ENCODE peak calls at places on chromosomes 6 and 20, in five cellular contexts. One of them, this sample, is unnamed.

GRCh38 chr6:106046116-106046853 is 39.9 kb upstream of the PRDM1 start:
- DNase-seq in GM04503: no peak
- DNase-seq in stimulated activated naive CD8-positive, alpha-beta T cell treated with anti-CD3 and anti-CD28 coated beads, Interleukin-15, Interleukin-2, amounts not matched to agents 100 U/mL and 50 U/mL, for 24 hours: no peak
- DNase-seq in activated CD4-positive, alpha-beta T cell treated with anti-CD3 and anti-CD28 coated beads for 36 hours: no peak
- DNase-seq in NCI-H1436 treated with DMSO at 0.1 percent for 48 hours: no peak
- DNase-seq in this sample: no peak

GRCh38 chr20:32594204-32594603 is 9.1 kb upstream of the NOL4L start:
- DNase-seq in stimulated activated naive CD8-positive, alpha-beta T cell treated with anti-CD3 and anti-CD28 coated beads, Interleukin-15, Interleukin-2, amounts not matched to agents 100 U/mL and 50 U/mL, for 24 hours: no peak
- DNase-seq in GM04503: no peak
- DNase-seq in NCI-H1436 treated with DMSO at 0.1 percent for 48 hours: no peak
- DNase-seq in activated CD4-positive, alpha-beta T cell treated with anti-CD3 and anti-CD28 coated beads for 36 hours: no peak
- DNase-seq in this sample: no peak

GRCh38 chr6:56040271-56040670 is 164.9 kb upstream of the BMP5 start:
- DNase-seq in activated CD4-positive, alpha-beta T cell treated with anti-CD3 and anti-CD28 coated beads for 36 hours: no peak
- DNase-seq in NCI-H1436 treated with DMSO at 0.1 percent for 48 hours: no peak
- DNase-seq in GM04503: peak; percentile 31
- DNase-seq in stimulated activated naive CD8-positive, alpha-beta T cell treated with anti-CD3 and anti-CD28 coated beads, Interleukin-15, Interleukin-2, amounts not matched to agents 100 U/mL and 50 U/mL, for 24 hours: no peak
- DNase-seq in this sample: no peak

GRCh38 chr6:85744571-85744970 is 101.9 kb upstream of the SYNCRIP start:
- DNase-seq in activated CD4-positive, alpha-beta T cell treated with anti-CD3 and anti-CD28 coated beads for 36 hours: no peak
- DNase-seq in stimulated activated naive CD8-positive, alpha-beta T cell treated with anti-CD3 and anti-CD28 coated beads, Interleukin-15, Interleukin-2, amounts not matched to agents 100 U/mL and 50 U/mL, for 24 hours: no peak
- DNase-seq in GM04503: no peak
- DNase-seq in NCI-H1436 treated with DMSO at 0.1 percent for 48 hours: no peak
- DNase-seq in this sample: no peak

GRCh38 chr6:4587171-4587570 is 189.0 kb upstream of the CDYL start:
- DNase-seq in activated CD4-positive, alpha-beta T cell treated with anti-CD3 and anti-CD28 coated beads for 36 hours: no peak
- DNase-seq in GM04503: no peak
- DNase-seq in NCI-H1436 treated with DMSO at 0.1 percent for 48 hours: no peak
- DNase-seq in stimulated activated naive CD8-positive, alpha-beta T cell treated with anti-CD3 and anti-CD28 coated beads, Interleukin-15, Interleukin-2, amounts not matched to agents 100 U/mL and 50 U/mL, for 24 hours: no peak
- DNase-seq in this sample: no peak

GRCh38 chr6:43125119-43125518 is 46.0 kb upstream of the SRF start:
- DNase-seq in stimulated activated naive CD8-positive, alpha-beta T cell treated with anti-CD3 and anti-CD28 coated beads, Interleukin-15, Interleukin-2, amounts not matched to agents 100 U/mL and 50 U/mL, for 24 hours: no peak
- DNase-seq in activated CD4-positive, alpha-beta T cell treated with anti-CD3 and anti-CD28 coated beads for 36 hours: no peak
- DNase-seq in NCI-H1436 treated with DMSO at 0.1 percent for 48 hours: no peak
- DNase-seq in GM04503: peak; percentile 73
- DNase-seq in this sample: no peak

GRCh38 chr6:37638414-37639079 is 59.1 kb downstream of the MDGA1 start:
- DNase-seq in activated CD4-positive, alpha-beta T cell treated with anti-CD3 and anti-CD28 coated beads for 36 hours: no peak
- DNase-seq in GM04503: no peak
- DNase-seq in stimulated activated naive CD8-positive, alpha-beta T cell treated with anti-CD3 and anti-CD28 coated beads, Interleukin-15, Interleukin-2, amounts not matched to agents 100 U/mL and 50 U/mL, for 24 hours: no peak
- DNase-seq in NCI-H1436 treated with DMSO at 0.1 percent for 48 hours: no peak
- DNase-seq in this sample: no peak

GRCh38 chr6:96202571-96202970 is 186.8 kb downstream of the FUT9 start:
- DNase-seq in GM04503: no peak
- DNase-seq in stimulated activated naive CD8-positive, alpha-beta T cell treated with anti-CD3 and anti-CD28 coated beads, Interleukin-15, Interleukin-2, amounts not matched to agents 100 U/mL and 50 U/mL, for 24 hours: no peak
- DNase-seq in NCI-H1436 treated with DMSO at 0.1 percent for 48 hours: no peak
- DNase-seq in activated CD4-positive, alpha-beta T cell treated with anti-CD3 and anti-CD28 coated beads for 36 hours: no peak
- DNase-seq in this sample: no peak

GRCh38 chr6:126811307-126811706 is 307.2 kb upstream of the RSPO3 start:
- DNase-seq in activated CD4-positive, alpha-beta T cell treated with anti-CD3 and anti-CD28 coated beads for 36 hours: no peak
- DNase-seq in NCI-H1436 treated with DMSO at 0.1 percent for 48 hours: no peak
- DNase-seq in GM04503: no peak
- DNase-seq in stimulated activated naive CD8-positive, alpha-beta T cell treated with anti-CD3 and anti-CD28 coated beads, Interleukin-15, Interleukin-2, amounts not matched to agents 100 U/mL and 50 U/mL, for 24 hours: no peak
- DNase-seq in this sample: no peak

GRCh38 chr20:35342154-35342769 is 50.0 kb upstream of the FAM83C start:
- DNase-seq in NCI-H1436 treated with DMSO at 0.1 percent for 48 hours: no peak
- DNase-seq in activated CD4-positive, alpha-beta T cell treated with anti-CD3 and anti-CD28 coated beads for 36 hours: no peak
- DNase-seq in GM04503: no peak
- DNase-seq in stimulated activated naive CD8-positive, alpha-beta T cell treated with anti-CD3 and anti-CD28 coated beads, Interleukin-15, Interleukin-2, amounts not matched to agents 100 U/mL and 50 U/mL, for 24 hours: no peak
- DNase-seq in this sample: no peak

GRCh38 chr6:159594750-159595117 is 98.3 kb downstream of the SOD2 start:
- DNase-seq in GM04503: peak; percentile 50
- DNase-seq in stimulated activated naive CD8-positive, alpha-beta T cell treated with anti-CD3 and anti-CD28 coated beads, Interleukin-15, Interleukin-2, amounts not matched to agents 100 U/mL and 50 U/mL, for 24 hours: no peak
- DNase-seq in NCI-H1436 treated with DMSO at 0.1 percent for 48 hours: no peak
- DNase-seq in activated CD4-positive, alpha-beta T cell treated with anti-CD3 and anti-CD28 coated beads for 36 hours: no peak
- DNase-seq in this sample: no peak

GRCh38 chr6:33709605-33710295 is 1.8 kb downstream of the UQCC2 start:
- DNase-seq in GM04503: no peak
- DNase-seq in NCI-H1436 treated with DMSO at 0.1 percent for 48 hours: no peak
- DNase-seq in stimulated activated naive CD8-positive, alpha-beta T cell treated with anti-CD3 and anti-CD28 coated beads, Interleukin-15, Interleukin-2, amounts not matched to agents 100 U/mL and 50 U/mL, for 24 hours: no peak
- DNase-seq in activated CD4-positive, alpha-beta T cell treated with anti-CD3 and anti-CD28 coated beads for 36 hours: no peak
- DNase-seq in this sample: no peak

GRCh38 chr6:31736768-31737314 is 511 bp upstream of the CLIC1 start:
- DNase-seq in stimulated activated naive CD8-positive, alpha-beta T cell treated with anti-CD3 and anti-CD28 coated beads, Interleukin-15, Interleukin-2, amounts not matched to agents 100 U/mL and 50 U/mL, for 24 hours: peak; percentile 27
- DNase-seq in NCI-H1436 treated with DMSO at 0.1 percent for 48 hours: no peak
- DNase-seq in activated CD4-positive, alpha-beta T cell treated with anti-CD3 and anti-CD28 coated beads for 36 hours: peak; percentile 19
- DNase-seq in GM04503: no peak
- DNase-seq in this sample: no peak

GRCh38 chr6:15631380-15631913 is 31.4 kb downstream of the DTNBP1 start:
- DNase-seq in GM04503: no peak
- DNase-seq in activated CD4-positive, alpha-beta T cell treated with anti-CD3 and anti-CD28 coated beads for 36 hours: no peak
- DNase-seq in stimulated activated naive CD8-positive, alpha-beta T cell treated with anti-CD3 and anti-CD28 coated beads, Interleukin-15, Interleukin-2, amounts not matched to agents 100 U/mL and 50 U/mL, for 24 hours: no peak
- DNase-seq in NCI-H1436 treated with DMSO at 0.1 percent for 48 hours: no peak
- DNase-seq in this sample: no peak

GRCh38 chr20:24045621-24046020 is 57.0 kb upstream of the GGTLC1 start:
- DNase-seq in stimulated activated naive CD8-positive, alpha-beta T cell treated with anti-CD3 and anti-CD28 coated beads, Interleukin-15, Interleukin-2, amounts not matched to agents 100 U/mL and 50 U/mL, for 24 hours: no peak
- DNase-seq in NCI-H1436 treated with DMSO at 0.1 percent for 48 hours: no peak
- DNase-seq in GM04503: no peak
- DNase-seq in activated CD4-positive, alpha-beta T cell treated with anti-CD3 and anti-CD28 coated beads for 36 hours: peak; percentile 66
- DNase-seq in this sample: no peak

GRCh38 chr6:26216886-26217713 is 129.9 kb downstream of the HFE start:
- DNase-seq in activated CD4-positive, alpha-beta T cell treated with anti-CD3 and anti-CD28 coated beads for 36 hours: peak; percentile 91
- DNase-seq in GM04503: no peak
- DNase-seq in NCI-H1436 treated with DMSO at 0.1 percent for 48 hours: no peak
- DNase-seq in stimulated activated naive CD8-positive, alpha-beta T cell treated with anti-CD3 and anti-CD28 coated beads, Interleukin-15, Interleukin-2, amounts not matched to agents 100 U/mL and 50 U/mL, for 24 hours: peak; percentile 81
- DNase-seq in this sample: peak; percentile 84

GRCh38 chr6:167815296-167815980 is 11.3 kb upstream of the AFDN start:
- DNase-seq in NCI-H1436 treated with DMSO at 0.1 percent for 48 hours: no peak
- DNase-seq in stimulated activated naive CD8-positive, alpha-beta T cell treated with anti-CD3 and anti-CD28 coated beads, Interleukin-15, Interleukin-2, amounts not matched to agents 100 U/mL and 50 U/mL, for 24 hours: no peak
- DNase-seq in activated CD4-positive, alpha-beta T cell treated with anti-CD3 and anti-CD28 coated beads for 36 hours: no peak
- DNase-seq in GM04503: no peak
- DNase-seq in this sample: peak; percentile 18

GRCh38 chr6:87393026-87393622 is 14.6 kb upstream of the CFAP206 start:
- DNase-seq in activated CD4-positive, alpha-beta T cell treated with anti-CD3 and anti-CD28 coated beads for 36 hours: peak; percentile 30
- DNase-seq in stimulated activated naive CD8-positive, alpha-beta T cell treated with anti-CD3 and anti-CD28 coated beads, Interleukin-15, Interleukin-2, amounts not matched to agents 100 U/mL and 50 U/mL, for 24 hours: peak; percentile 24
- DNase-seq in GM04503: no peak
- DNase-seq in NCI-H1436 treated with DMSO at 0.1 percent for 48 hours: peak; percentile 29
- DNase-seq in this sample: peak; percentile 64

GRCh38 chr20:23347791-23348190 is 2.8 kb upstream of the NXT1 start:
- DNase-seq in GM04503: no peak
- DNase-seq in NCI-H1436 treated with DMSO at 0.1 percent for 48 hours: no peak
- DNase-seq in activated CD4-positive, alpha-beta T cell treated with anti-CD3 and anti-CD28 coated beads for 36 hours: no peak
- DNase-seq in stimulated activated naive CD8-positive, alpha-beta T cell treated with anti-CD3 and anti-CD28 coated beads, Interleukin-15, Interleukin-2, amounts not matched to agents 100 U/mL and 50 U/mL, for 24 hours: no peak
- DNase-seq in this sample: no peak

GRCh38 chr6:133512410-133513016 is 271.4 kb downstream of the EYA4 start:
- DNase-seq in activated CD4-positive, alpha-beta T cell treated with anti-CD3 and anti-CD28 coated beads for 36 hours: peak; percentile 58
- DNase-seq in stimulated activated naive CD8-positive, alpha-beta T cell treated with anti-CD3 and anti-CD28 coated beads, Interleukin-15, Interleukin-2, amounts not matched to agents 100 U/mL and 50 U/mL, for 24 hours: peak; percentile 20
- DNase-seq in NCI-H1436 treated with DMSO at 0.1 percent for 48 hours: peak; percentile 14
- DNase-seq in GM04503: no peak
- DNase-seq in this sample: peak; percentile 34

GRCh38 chr20:24783631-24784492 is 165.2 kb upstream of the CST7 start:
- DNase-seq in stimulated activated naive CD8-positive, alpha-beta T cell treated with anti-CD3 and anti-CD28 coated beads, Interleukin-15, Interleukin-2, amounts not matched to agents 100 U/mL and 50 U/mL, for 24 hours: no peak
- DNase-seq in NCI-H1436 treated with DMSO at 0.1 percent for 48 hours: no peak
- DNase-seq in GM04503: no peak
- DNase-seq in activated CD4-positive, alpha-beta T cell treated with anti-CD3 and anti-CD28 coated beads for 36 hours: peak; percentile 36
- DNase-seq in this sample: no peak

GRCh38 chr20:34516874-34517542 is 786 bp downstream of the DYNLRB1 start:
- DNase-seq in activated CD4-positive, alpha-beta T cell treated with anti-CD3 and anti-CD28 coated beads for 36 hours: peak; percentile 71
- DNase-seq in GM04503: no peak
- DNase-seq in stimulated activated naive CD8-positive, alpha-beta T cell treated with anti-CD3 and anti-CD28 coated beads, Interleukin-15, Interleukin-2, amounts not matched to agents 100 U/mL and 50 U/mL, for 24 hours: peak; percentile 60
- DNase-seq in NCI-H1436 treated with DMSO at 0.1 percent for 48 hours: no peak
- DNase-seq in this sample: no peak

GRCh38 chr6:137001287-137001976 is 43.3 kb downstream of the IL20RA start:
- DNase-seq in activated CD4-positive, alpha-beta T cell treated with anti-CD3 and anti-CD28 coated beads for 36 hours: no peak
- DNase-seq in GM04503: no peak
- DNase-seq in NCI-H1436 treated with DMSO at 0.1 percent for 48 hours: no peak
- DNase-seq in stimulated activated naive CD8-positive, alpha-beta T cell treated with anti-CD3 and anti-CD28 coated beads, Interleukin-15, Interleukin-2, amounts not matched to agents 100 U/mL and 50 U/mL, for 24 hours: no peak
- DNase-seq in this sample: peak; percentile 78

GRCh38 chr20:61661583-61661982 is 404.1 kb downstream of the TAF4 start:
- DNase-seq in GM04503: no peak
- DNase-seq in stimulated activated naive CD8-positive, alpha-beta T cell treated with anti-CD3 and anti-CD28 coated beads, Interleukin-15, Interleukin-2, amounts not matched to agents 100 U/mL and 50 U/mL, for 24 hours: no peak
- DNase-seq in NCI-H1436 treated with DMSO at 0.1 percent for 48 hours: no peak
- DNase-seq in activated CD4-positive, alpha-beta T cell treated with anti-CD3 and anti-CD28 coated beads for 36 hours: no peak
- DNase-seq in this sample: no peak

GRCh38 chr20:9723501-9723900 is 115.4 kb downstream of the PAK5 start:
- DNase-seq in stimulated activated naive CD8-positive, alpha-beta T cell treated with anti-CD3 and anti-CD28 coated beads, Interleukin-15, Interleukin-2, amounts not matched to agents 100 U/mL and 50 U/mL, for 24 hours: no peak
- DNase-seq in NCI-H1436 treated with DMSO at 0.1 percent for 48 hours: no peak
- DNase-seq in GM04503: no peak
- DNase-seq in activated CD4-positive, alpha-beta T cell treated with anti-CD3 and anti-CD28 coated beads for 36 hours: no peak
- DNase-seq in this sample: no peak

GRCh38 chr6:77626431-77626830 is 26.4 kb upstream of the MEI4 start:
- DNase-seq in NCI-H1436 treated with DMSO at 0.1 percent for 48 hours: no peak
- DNase-seq in stimulated activated naive CD8-positive, alpha-beta T cell treated with anti-CD3 and anti-CD28 coated beads, Interleukin-15, Interleukin-2, amounts not matched to agents 100 U/mL and 50 U/mL, for 24 hours: no peak
- DNase-seq in GM04503: no peak
- DNase-seq in activated CD4-positive, alpha-beta T cell treated with anti-CD3 and anti-CD28 coated beads for 36 hours: no peak
- DNase-seq in this sample: no peak

GRCh38 chr6:125812394-125813231 is 21.9 kb downstream of the NCOA7 start:
- DNase-seq in NCI-H1436 treated with DMSO at 0.1 percent for 48 hours: no peak
- DNase-seq in stimulated activated naive CD8-positive, alpha-beta T cell treated with anti-CD3 and anti-CD28 coated beads, Interleukin-15, Interleukin-2, amounts not matched to agents 100 U/mL and 50 U/mL, for 24 hours: no peak
- DNase-seq in GM04503: peak; percentile 87
- DNase-seq in activated CD4-positive, alpha-beta T cell treated with anti-CD3 and anti-CD28 coated beads for 36 hours: no peak
- DNase-seq in this sample: no peak

GRCh38 chr20:1267809-1268374 is 1.8 kb downstream of the SNPH start:
- DNase-seq in NCI-H1436 treated with DMSO at 0.1 percent for 48 hours: no peak
- DNase-seq in GM04503: no peak
- DNase-seq in stimulated activated naive CD8-positive, alpha-beta T cell treated with anti-CD3 and anti-CD28 coated beads, Interleukin-15, Interleukin-2, amounts not matched to agents 100 U/mL and 50 U/mL, for 24 hours: no peak
- DNase-seq in activated CD4-positive, alpha-beta T cell treated with anti-CD3 and anti-CD28 coated beads for 36 hours: no peak
- DNase-seq in this sample: no peak

GRCh38 chr6:113642714-113643442 is 214.3 kb upstream of the MARCKS start:
- DNase-seq in stimulated activated naive CD8-positive, alpha-beta T cell treated with anti-CD3 and anti-CD28 coated beads, Interleukin-15, Interleukin-2, amounts not matched to agents 100 U/mL and 50 U/mL, for 24 hours: no peak
- DNase-seq in GM04503: no peak
- DNase-seq in activated CD4-positive, alpha-beta T cell treated with anti-CD3 and anti-CD28 coated beads for 36 hours: no peak
- DNase-seq in NCI-H1436 treated with DMSO at 0.1 percent for 48 hours: peak; percentile 71
- DNase-seq in this sample: peak; percentile 76

GRCh38 chr6:8743146-8743745 is 307.9 kb upstream of the SLC35B3 start:
- DNase-seq in NCI-H1436 treated with DMSO at 0.1 percent for 48 hours: no peak
- DNase-seq in activated CD4-positive, alpha-beta T cell treated with anti-CD3 and anti-CD28 coated beads for 36 hours: peak; percentile 5
- DNase-seq in stimulated activated naive CD8-positive, alpha-beta T cell treated with anti-CD3 and anti-CD28 coated beads, Interleukin-15, Interleukin-2, amounts not matched to agents 100 U/mL and 50 U/mL, for 24 hours: no peak
- DNase-seq in GM04503: no peak
- DNase-seq in this sample: peak; percentile 41

GRCh38 chr20:13344671-13345070 is 123.6 kb downstream of the ISM1 start:
- DNase-seq in activated CD4-positive, alpha-beta T cell treated with anti-CD3 and anti-CD28 coated beads for 36 hours: no peak
- DNase-seq in stimulated activated naive CD8-positive, alpha-beta T cell treated with anti-CD3 and anti-CD28 coated beads, Interleukin-15, Interleukin-2, amounts not matched to agents 100 U/mL and 50 U/mL, for 24 hours: no peak
- DNase-seq in GM04503: no peak
- DNase-seq in NCI-H1436 treated with DMSO at 0.1 percent for 48 hours: no peak
- DNase-seq in this sample: no peak

GRCh38 chr20:33234050-33234449 is 1.7 kb upstream of the BPIFA1 start:
- DNase-seq in NCI-H1436 treated with DMSO at 0.1 percent for 48 hours: no peak
- DNase-seq in GM04503: no peak
- DNase-seq in activated CD4-positive, alpha-beta T cell treated with anti-CD3 and anti-CD28 coated beads for 36 hours: no peak
- DNase-seq in stimulated activated naive CD8-positive, alpha-beta T cell treated with anti-CD3 and anti-CD28 coated beads, Interleukin-15, Interleukin-2, amounts not matched to agents 100 U/mL and 50 U/mL, for 24 hours: no peak
- DNase-seq in this sample: no peak

GRCh38 chr6:118280210-118280609 is 267.9 kb upstream of the PLN start:
- DNase-seq in activated CD4-positive, alpha-beta T cell treated with anti-CD3 and anti-CD28 coated beads for 36 hours: no peak
- DNase-seq in stimulated activated naive CD8-positive, alpha-beta T cell treated with anti-CD3 and anti-CD28 coated beads, Interleukin-15, Interleukin-2, amounts not matched to agents 100 U/mL and 50 U/mL, for 24 hours: no peak
- DNase-seq in NCI-H1436 treated with DMSO at 0.1 percent for 48 hours: no peak
- DNase-seq in GM04503: no peak
- DNase-seq in this sample: no peak

GRCh38 chr20:5065489-5066383 is 54.0 kb downstream of the PCNA start:
- DNase-seq in GM04503: peak; percentile 89
- DNase-seq in NCI-H1436 treated with DMSO at 0.1 percent for 48 hours: no peak
- DNase-seq in activated CD4-positive, alpha-beta T cell treated with anti-CD3 and anti-CD28 coated beads for 36 hours: peak; percentile 22
- DNase-seq in stimulated activated naive CD8-positive, alpha-beta T cell treated with anti-CD3 and anti-CD28 coated beads, Interleukin-15, Interleukin-2, amounts not matched to agents 100 U/mL and 50 U/mL, for 24 hours: no peak
- DNase-seq in this sample: no peak

GRCh38 chr6:125918681-125919566 is 37.6 kb upstream of the HINT3 start:
- DNase-seq in NCI-H1436 treated with DMSO at 0.1 percent for 48 hours: no peak
- DNase-seq in GM04503: no peak
- DNase-seq in stimulated activated naive CD8-positive, alpha-beta T cell treated with anti-CD3 and anti-CD28 coated beads, Interleukin-15, Interleukin-2, amounts not matched to agents 100 U/mL and 50 U/mL, for 24 hours: peak; percentile 42
- DNase-seq in activated CD4-positive, alpha-beta T cell treated with anti-CD3 and anti-CD28 coated beads for 36 hours: peak; percentile 68
- DNase-seq in this sample: peak; percentile 51

GRCh38 chr20:64083380-64084208 is 604 bp downstream of the LKAAEAR1 start:
- DNase-seq in GM04503: no peak
- DNase-seq in NCI-H1436 treated with DMSO at 0.1 percent for 48 hours: no peak
- DNase-seq in stimulated activated naive CD8-positive, alpha-beta T cell treated with anti-CD3 and anti-CD28 coated beads, Interleukin-15, Interleukin-2, amounts not matched to agents 100 U/mL and 50 U/mL, for 24 hours: peak; percentile 85
- DNase-seq in activated CD4-positive, alpha-beta T cell treated with anti-CD3 and anti-CD28 coated beads for 36 hours: peak; percentile 86
- DNase-seq in this sample: peak; percentile 71

This sample was measured in NCI-H774.